ENCODE peak calls at places on chromosomes 12 and 14, in four cellular contexts. X is IMR-90, S is H9, B is H1. H is an unnamed sample.

GRCh38 chr14:69355955-69356321 is 42.2 kb downstream of the ERH start:
- DNase-seq in X (peak; percentile 78), S (no peak), B (no peak), H (no peak)

GRCh38 chr12:65277994-65278575 is 398 bp upstream of the MSRB3 start:
- DNase-seq in X (no peak), S (peak; percentile 46), B (no peak), H (peak; percentile 35)

GRCh38 chr12:24979286-24979685 is 30.4 kb upstream of the BCAT1 start:
- DNase-seq in X (no peak), S (no peak), B (no peak), H (no peak)

GRCh38 chr12:69024413-69024812 is 91.4 kb upstream of the CPM start:
- DNase-seq in X (no peak), S (no peak), B (no peak), H (no peak)

GRCh38 chr14:70811578-70811977 is 2.3 kb upstream of the MAP3K9 start:
- DNase-seq in X (no peak), S (no peak), B (no peak), H (peak; percentile 62)

GRCh38 chr14:25904446-25904845 is 693.4 kb downstream of the NOVA1 start:
- DNase-seq in X (no peak), S (no peak), B (no peak), H (no peak)

GRCh38 chr12:6462234-6462995 is 8.1 kb downstream of the VAMP1 start:
- DNase-seq in X (no peak), S (no peak), B (no peak), H (no peak)

GRCh38 chr12:102562836-102563425 is 82.6 kb upstream of the IGF1 start:
- DNase-seq in X (no peak), S (no peak), B (no peak), H (peak; percentile 71)

GRCh38 chr12:108565976-108566375 is 3.6 kb downstream of the ISCU start:
- DNase-seq in X (peak; percentile 73), S (no peak), B (no peak), H (no peak)

GRCh38 chr12:88993655-88994054 is 358.6 kb downstream of the DUSP6 start:
- DNase-seq in X (peak; percentile 83), S (no peak), B (no peak), H (peak; percentile 69)

GRCh38 chr12:24600996-24601395 is 347.9 kb downstream of the BCAT1 start:
- DNase-seq in X (peak; percentile 92), S (no peak), B (no peak), H (no peak)

GRCh38 chr12:2343672-2344071 is 290.9 kb downstream of the CACNA1C start:
- DNase-seq in X (no peak), S (no peak), B (no peak), H (no peak)

GRCh38 chr12:2344892-2345291 is 292.1 kb downstream of the CACNA1C start:
- DNase-seq in X (no peak), S (no peak), B (no peak), H (no peak)

GRCh38 chr12:2345902-2346301 is 293.1 kb downstream of the CACNA1C start:
- DNase-seq in X (no peak), S (no peak), B (no peak), H (no peak)

GRCh38 chr12:2346405-2346804 is 293.6 kb downstream of the CACNA1C start:
- DNase-seq in X (no peak), S (no peak), B (no peak), H (no peak)

DNA sequence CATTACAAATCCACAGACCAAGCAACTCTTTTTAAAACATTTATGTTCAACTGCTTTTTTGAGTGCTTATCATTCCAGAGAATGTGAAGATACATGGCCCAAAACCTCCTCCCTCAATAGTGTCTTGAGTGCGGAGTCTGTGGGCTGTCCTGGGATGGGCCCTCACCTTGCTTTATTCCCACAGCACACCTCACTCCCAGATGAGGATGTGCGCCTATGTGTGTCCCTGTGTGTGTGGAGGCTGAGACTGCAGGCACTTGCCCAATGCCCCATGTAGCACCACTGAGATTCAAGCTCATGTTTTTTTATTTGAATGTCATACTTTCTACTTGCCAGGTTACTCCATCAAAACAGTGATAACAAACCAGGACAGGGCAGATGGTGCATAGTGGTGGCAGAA is 291.7 kb downstream of the CACNA1C start:
- DNase-seq in X (no peak), S (no peak), B (no peak), H (no peak)
- H2BK120ac ChIP-seq in X (no peak overlapping the region), S (no peak overlapping the region), B (no peak overlapping the region), H (no peak overlapping the region)

DNA sequence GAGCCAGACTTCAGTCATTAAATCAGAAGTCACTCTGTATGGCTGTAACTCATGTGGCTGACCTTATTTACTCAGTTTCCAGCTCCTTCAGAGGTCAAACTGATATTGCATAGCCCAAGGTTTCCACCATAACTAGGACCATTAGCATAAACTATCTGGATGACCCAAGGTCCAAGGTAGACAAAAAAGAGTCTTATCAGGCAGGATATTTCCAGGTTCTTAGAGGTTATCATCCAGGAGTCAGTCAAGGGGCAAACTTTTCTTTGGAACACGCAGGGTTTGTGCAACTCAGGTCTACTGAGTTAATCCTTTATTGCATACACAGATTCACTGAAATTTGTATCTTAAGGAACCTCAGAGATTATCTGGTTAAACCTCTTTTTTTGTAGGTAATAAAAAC is 66.5 kb downstream of the AVPR1A start:
- DNase-seq in X (no peak), S (no peak), B (no peak), H (no peak)
- H3K4ac ChIP-seq in X (no peak overlapping the region), S (no peak overlapping the region), B (no peak overlapping the region), H (no peak overlapping the region)

GRCh38 chr12:2824541-2824940 is 10.3 kb downstream of the NRIP2 start:
- DNase-seq in X (no peak), S (no peak), B (no peak), H (no peak)
- H4K5ac ChIP-seq in X (no peak overlapping the region), S (no peak overlapping the region), B (no peak overlapping the region), H (no peak overlapping the region)

GRCh38 chr12:121620328-121620891 is 5.9 kb upstream of the ORAI1 start:
- DNase-seq in X (no peak), S (peak; percentile 66), B (peak; percentile 29), H (peak; percentile 83)
- H2BK120ac ChIP-seq in X (no peak overlapping the region), S (no peak overlapping the region), B (no peak overlapping the region), H (no peak overlapping the region)

GRCh38 chr14:104731249-104731924 is 7.4 kb downstream of the ADSS1 start:
- DNase-seq in X (no peak), S (peak; percentile 76), B (no peak), H (peak; percentile 85)

GRCh38 chr14:104730504-104730903 is 6.5 kb downstream of the ADSS1 start:
- DNase-seq in X (no peak), S (no peak), B (no peak), H (no peak)

GRCh38 chr14:104732355-104732804 is 8.4 kb downstream of the ADSS1 start:
- DNase-seq in X (no peak), S (no peak), B (no peak), H (no peak)

GRCh38 chr14:104732931-104733681 is 9.1 kb downstream of the ADSS1 start:
- DNase-seq in X (no peak), S (no peak), B (no peak), H (no peak)

GRCh38 chr14:104731925-104732294 is 7.9 kb downstream of the ADSS1 start:
- DNase-seq in X (no peak), S (no peak), B (no peak), H (no peak)
- H3K4ac ChIP-seq in X (no peak overlapping the region), S (no peak overlapping the region), B (no peak overlapping the region), H (no peak overlapping the region)

GRCh38 chr14:38199768-38200167 is 7.9 kb upstream of the SSTR1 start:
- DNase-seq in X (peak; percentile 72), S (no peak), B (no peak), H (no peak)
- H4K5ac ChIP-seq in X (no peak overlapping the region), S (no peak overlapping the region), B (no peak overlapping the region), H (no peak overlapping the region)

GRCh38 chr12:107058190-107058589 is 35.2 kb downstream of the CRY1 start:
- DNase-seq in X (no peak), S (no peak), B (no peak), H (no peak)
- H2BK120ac ChIP-seq in X (no peak overlapping the region), S (no peak overlapping the region), B (no peak overlapping the region), H (no peak overlapping the region)

GRCh38 chr12:21223930-21224329 is 92.9 kb downstream of the SLCO1B1 start:
- DNase-seq in X (no peak), S (no peak), B (no peak), H (no peak)
- H3K4ac ChIP-seq in X (no peak overlapping the region), S (no peak overlapping the region), B (no peak overlapping the region), H (no peak overlapping the region)

DNA sequence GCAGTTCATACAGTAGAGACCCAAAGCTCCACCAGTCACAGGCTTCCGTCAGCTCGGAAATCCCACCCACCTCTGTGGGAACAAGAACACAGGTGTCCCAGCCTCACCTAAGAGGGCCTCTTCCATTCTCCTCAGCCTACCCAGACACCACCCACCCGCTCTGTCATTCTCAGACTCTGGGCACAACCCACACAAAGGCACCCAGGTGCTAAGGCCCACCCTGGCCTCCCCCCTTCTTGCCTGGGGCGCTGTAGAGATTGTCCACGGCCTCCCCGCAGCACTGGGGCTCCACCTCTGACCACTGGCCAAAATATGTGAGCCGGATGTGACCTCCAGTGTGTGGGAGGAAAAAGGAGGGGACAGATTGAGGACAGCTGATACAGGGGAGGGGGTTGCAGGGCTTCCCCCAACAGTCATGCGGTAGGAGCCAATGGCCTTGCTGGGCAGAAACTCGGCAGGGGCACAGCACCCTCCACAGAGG is 14.2 kb downstream of the RPS6KL1 start:
- DNase-seq in X (no peak), S (no peak), B (no peak), H (no peak)
- H4K5ac ChIP-seq in X (no peak overlapping the region), S (no peak overlapping the region), B (no peak overlapping the region), H (no peak overlapping the region)